ENCODE peak calls at places on chromosome 13, in five cellular contexts. One of them, this sample, is unnamed.

GRCh38 chr13:19596960-19597361 is 35.6 kb upstream of the TPTE2 start:
- DNase-seq in H9: no peak
- DNase-seq in trophoblast cell: no peak
- DNase-seq in neuronal stem cell: no peak
- DNase-seq in H1: no peak
- DNase-seq in this sample: peak; percentile 60

GRCh38 chr13:45278096-45278645 is 62.8 kb downstream of the TPT1 start:
- DNase-seq in neuronal stem cell: no peak
- DNase-seq in trophoblast cell: no peak
- DNase-seq in H1: no peak
- DNase-seq in H9: no peak
- DNase-seq in this sample: no peak

GRCh38 chr13:109243311-109243951 is 543.0 kb downstream of the IRS2 start:
- DNase-seq in neuronal stem cell: no peak
- DNase-seq in H1: no peak
- DNase-seq in trophoblast cell: peak; percentile 60
- DNase-seq in H9: no peak
- DNase-seq in this sample: peak; percentile 92

GRCh38 chr13:31595568-31595967 is 143.8 kb upstream of the RXFP2 start:
- DNase-seq in neuronal stem cell: no peak
- DNase-seq in H9: no peak
- DNase-seq in H1: no peak
- DNase-seq in trophoblast cell: no peak
- DNase-seq in this sample: no peak

GRCh38 chr13:64274481-64275217 is 2859.0 kb upstream of the PCDH20 start:
- DNase-seq in H9: no peak
- DNase-seq in trophoblast cell: no peak
- DNase-seq in neuronal stem cell: no peak
- DNase-seq in H1: no peak
- DNase-seq in this sample: peak; percentile 2

GRCh38 chr13:28401303-28402056 is 93.4 kb downstream of the FLT1 start:
- DNase-seq in H9: no peak
- DNase-seq in trophoblast cell: no peak
- DNase-seq in neuronal stem cell: no peak
- DNase-seq in H1: no peak
- DNase-seq in this sample: peak; percentile 86

GRCh38 chr13:59834801-59835200 is 328.9 kb downstream of the DIAPH3 start:
- DNase-seq in neuronal stem cell: no peak
- DNase-seq in trophoblast cell: no peak
- DNase-seq in H1: no peak
- DNase-seq in H9: no peak
- DNase-seq in this sample: peak; percentile 64

GRCh38 chr13:83211301-83211700 is 671.0 kb downstream of the SLITRK1 start:
- DNase-seq in trophoblast cell: no peak
- DNase-seq in H9: no peak
- DNase-seq in H1: no peak
- DNase-seq in neuronal stem cell: no peak
- DNase-seq in this sample: no peak

GRCh38 chr13:73138276-73138950 is 79.6 kb downstream of the KLF5 start:
- DNase-seq in H1: no peak
- DNase-seq in H9: no peak
- DNase-seq in neuronal stem cell: no peak
- DNase-seq in trophoblast cell: peak; percentile 66
- DNase-seq in this sample: peak; percentile 73

GRCh38 chr13:25725104-25725503 is 326.7 kb downstream of the SHISA2 start:
- DNase-seq in neuronal stem cell: no peak
- DNase-seq in H9: no peak
- DNase-seq in trophoblast cell: no peak
- DNase-seq in H1: no peak
- DNase-seq in this sample: no peak

GRCh38 chr13:83666126-83666525 is 216.1 kb downstream of the SLITRK1 start:
- DNase-seq in H1: no peak
- DNase-seq in trophoblast cell: no peak
- DNase-seq in neuronal stem cell: no peak
- DNase-seq in H9: no peak
- DNase-seq in this sample: no peak

GRCh38 chr13:70795484-70795883 is 687.2 kb upstream of the KLHL1 start:
- DNase-seq in H1: no peak
- DNase-seq in H9: no peak
- DNase-seq in trophoblast cell: no peak
- DNase-seq in neuronal stem cell: no peak
- DNase-seq in this sample: no peak

GRCh38 chr13:50081106-50081898 is 66.1 kb downstream of the KCNRG start:
- DNase-seq in neuronal stem cell: no peak
- DNase-seq in H9: peak; percentile 63
- DNase-seq in H1: peak; percentile 76
- DNase-seq in trophoblast cell: peak; percentile 51
- DNase-seq in this sample: peak; percentile 66

GRCh38 chr13:102267191-102267590 is 134.7 kb downstream of the FGF14 start:
- DNase-seq in H1: no peak
- DNase-seq in trophoblast cell: no peak
- DNase-seq in H9: no peak
- DNase-seq in neuronal stem cell: no peak
- DNase-seq in this sample: no peak

GRCh38 chr13:30774214-30774730 is 38.9 kb downstream of the ALOX5AP start:
- DNase-seq in neuronal stem cell: no peak
- DNase-seq in H9: no peak
- DNase-seq in trophoblast cell: no peak
- DNase-seq in H1: no peak
- DNase-seq in this sample: no peak

GRCh38 chr13:24097667-24098066 is 62.9 kb upstream of the SPATA13 start:
- DNase-seq in H1: no peak
- DNase-seq in neuronal stem cell: no peak
- DNase-seq in H9: no peak
- DNase-seq in trophoblast cell: no peak
- DNase-seq in this sample: no peak

GRCh38 chr13:24100152-24100551 is 60.4 kb upstream of the SPATA13 start:
- DNase-seq in H9: no peak
- DNase-seq in trophoblast cell: no peak
- DNase-seq in H1: no peak
- DNase-seq in neuronal stem cell: no peak
- DNase-seq in this sample: no peak

GRCh38 chr13:24097064-24097463 is 63.5 kb upstream of the SPATA13 start:
- DNase-seq in H1: no peak
- DNase-seq in trophoblast cell: no peak
- DNase-seq in H9: no peak
- DNase-seq in neuronal stem cell: no peak
- DNase-seq in this sample: peak; percentile 68

GRCh38 chr13:24092108-24092507 is 68.4 kb upstream of the SPATA13 start:
- DNase-seq in neuronal stem cell: no peak
- DNase-seq in trophoblast cell: no peak
- DNase-seq in H9: no peak
- DNase-seq in H1: no peak
- DNase-seq in this sample: no peak

DNA sequence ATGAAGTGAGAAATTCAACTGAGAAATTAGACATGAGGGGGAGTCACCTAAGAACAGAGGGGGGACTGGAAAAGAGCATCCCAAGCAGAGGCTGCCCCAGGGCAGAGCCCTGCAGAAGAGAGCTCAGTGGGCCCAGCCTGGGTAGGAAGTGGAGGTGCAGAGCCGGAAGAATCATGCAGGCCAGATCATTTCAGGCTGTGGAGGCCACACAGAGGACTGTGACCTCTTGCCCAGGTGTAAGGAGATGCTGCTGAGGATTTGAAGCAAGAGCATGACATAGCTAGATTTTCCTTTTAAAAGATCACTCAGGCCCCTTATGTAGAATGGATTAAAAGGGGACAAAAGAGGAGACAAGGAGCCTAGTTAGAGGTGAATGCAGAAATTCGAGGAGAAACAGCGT is 63.9 kb upstream of the SPATA13 start:
- DNase-seq in H9: no peak
- DNase-seq in trophoblast cell: no peak
- DNase-seq in neuronal stem cell: no peak
- DNase-seq in H1: no peak
- DNase-seq in this sample: no peak
- H4K91ac ChIP-seq in H9: no peak overlapping the region
- H4K91ac ChIP-seq in trophoblast cell: no peak overlapping the region
- H4K91ac ChIP-seq in neuronal stem cell: no peak overlapping the region
- H4K91ac ChIP-seq in H1: no peak overlapping the region
- H4K91ac ChIP-seq in this sample: no peak overlapping the region

DNA sequence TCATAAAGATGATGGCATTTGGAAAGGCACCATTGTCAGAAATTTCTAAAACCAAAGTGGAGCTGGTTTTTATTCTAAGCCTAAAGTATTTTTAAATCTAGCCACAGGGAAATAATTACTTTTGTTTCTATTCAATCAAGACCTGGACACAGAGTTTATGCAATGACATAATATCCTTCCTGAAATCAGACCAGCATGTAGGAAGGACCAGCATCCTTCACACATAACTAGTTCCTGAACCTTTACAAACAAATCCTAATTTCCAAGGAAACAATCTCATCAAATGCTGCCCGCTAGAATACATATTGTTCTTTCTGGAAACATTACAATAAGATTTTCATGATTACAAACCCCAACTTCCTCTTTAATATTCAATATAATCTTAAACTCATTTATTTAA is 1.5 kb downstream of the STARD13 start:
- DNase-seq in trophoblast cell: peak; percentile 11
- DNase-seq in neuronal stem cell: no peak
- DNase-seq in H9: no peak
- DNase-seq in H1: no peak
- DNase-seq in this sample: no peak
- H3K27ac ChIP-seq in trophoblast cell: no peak overlapping the region
- H3K27ac ChIP-seq in neuronal stem cell: no peak overlapping the region
- H3K27ac ChIP-seq in H9: no peak overlapping the region
- H3K27ac ChIP-seq in H1: no peak overlapping the region
- H3K27ac ChIP-seq in this sample: peak overlapping the region; percentile 48

GRCh38 chr13:113113846-113114271 is 8.3 kb downstream of the F7 start:
- DNase-seq in H9: no peak
- DNase-seq in trophoblast cell: no peak
- DNase-seq in H1: peak; percentile 8
- DNase-seq in neuronal stem cell: no peak
- DNase-seq in this sample: no peak
- H2BK12ac ChIP-seq in H9: no peak overlapping the region
- H2BK12ac ChIP-seq in trophoblast cell: no peak overlapping the region
- H2BK12ac ChIP-seq in H1: no peak overlapping the region
- H2BK12ac ChIP-seq in neuronal stem cell: no peak overlapping the region
- H2BK12ac ChIP-seq in this sample: no peak overlapping the region

GRCh38 chr13:110712081-110712848 is 1.2 kb upstream of the ING1 start:
- DNase-seq in H1: peak; percentile 77
- DNase-seq in neuronal stem cell: peak; percentile 92
- DNase-seq in H9: peak; percentile 86
- DNase-seq in trophoblast cell: peak; percentile 82
- DNase-seq in this sample: peak; percentile 90
- H4K91ac ChIP-seq in H1: peak overlapping the region; percentile 99
- H4K91ac ChIP-seq in neuronal stem cell: peak overlapping the region; percentile 99
- H4K91ac ChIP-seq in H9: no peak overlapping the region
- H4K91ac ChIP-seq in trophoblast cell: peak overlapping the region; percentile 97
- H4K91ac ChIP-seq in this sample: peak overlapping the region; percentile 89

GRCh38 chr13:113546571-113547247 is 37.8 kb upstream of the TFDP1 start:
- DNase-seq in trophoblast cell: no peak
- DNase-seq in H9: no peak
- DNase-seq in neuronal stem cell: no peak
- DNase-seq in H1: peak; percentile 45
- DNase-seq in this sample: no peak
- H3K27ac ChIP-seq in trophoblast cell: no peak overlapping the region
- H3K27ac ChIP-seq in H9: no peak overlapping the region
- H3K27ac ChIP-seq in neuronal stem cell: peak overlapping the region; percentile 10
- H3K27ac ChIP-seq in H1: no peak overlapping the region
- H3K27ac ChIP-seq in this sample: peak overlapping the region; percentile 86

GRCh38 chr13:21445759-21446158 is 13.3 kb downstream of the ZDHHC20 start:
- DNase-seq in H1: no peak
- DNase-seq in neuronal stem cell: no peak
- DNase-seq in H9: no peak
- DNase-seq in trophoblast cell: no peak
- DNase-seq in this sample: no peak
- H2BK12ac ChIP-seq in H1: no peak overlapping the region
- H2BK12ac ChIP-seq in neuronal stem cell: no peak overlapping the region
- H2BK12ac ChIP-seq in H9: no peak overlapping the region
- H2BK12ac ChIP-seq in trophoblast cell: no peak overlapping the region
- H2BK12ac ChIP-seq in this sample: no peak overlapping the region

DNA sequence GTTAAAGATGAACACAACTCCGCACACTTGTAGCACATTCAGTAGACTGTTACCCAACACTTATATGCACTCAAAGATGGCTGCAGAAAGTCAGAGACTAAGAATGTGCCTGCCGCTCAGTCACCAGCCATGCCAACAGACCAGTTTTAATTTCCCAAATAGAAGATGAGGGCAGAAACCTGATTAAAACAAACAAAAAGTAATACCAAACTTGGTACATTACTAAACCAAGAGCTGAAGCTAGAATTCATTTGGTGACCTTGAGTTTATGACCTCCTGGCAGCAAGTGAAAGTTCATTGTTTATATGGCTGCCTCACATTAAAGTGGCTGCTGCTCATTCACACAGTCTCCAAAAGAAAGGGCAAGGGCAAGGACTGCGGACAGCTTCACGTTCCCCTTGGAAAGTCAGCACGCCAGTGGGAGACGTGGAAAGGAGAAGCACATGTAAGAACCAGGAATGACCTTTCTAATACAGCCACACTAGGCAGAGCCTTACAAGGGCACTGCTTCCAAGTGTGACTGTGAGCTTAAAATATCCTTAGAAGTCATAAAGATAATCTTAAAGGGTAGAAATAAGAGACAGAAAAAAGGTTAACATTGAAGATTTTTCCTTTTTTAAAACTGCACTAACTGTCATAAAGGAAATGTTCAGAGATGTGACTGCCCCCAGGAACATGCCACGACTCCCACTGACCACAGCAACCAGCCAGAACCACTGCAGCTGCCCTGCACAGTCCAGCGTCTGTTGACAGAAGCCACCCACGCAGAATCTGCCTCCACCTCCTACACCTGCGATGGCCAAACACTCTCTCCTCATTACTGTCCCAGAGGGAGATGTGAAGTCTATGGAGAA is 73.5 kb downstream of the STK24 start:
- DNase-seq in H9: no peak
- DNase-seq in neuronal stem cell: no peak
- DNase-seq in H1: no peak
- DNase-seq in trophoblast cell: no peak
- DNase-seq in this sample: peak; percentile 36
- H4K91ac ChIP-seq in H9: no peak overlapping the region
- H4K91ac ChIP-seq in neuronal stem cell: no peak overlapping the region
- H4K91ac ChIP-seq in H1: no peak overlapping the region
- H4K91ac ChIP-seq in trophoblast cell: no peak overlapping the region
- H4K91ac ChIP-seq in this sample: no peak overlapping the region